ENCODE peak calls at places on chromosomes 3 and 15, in six cellular contexts. P is GM12878, H is GM12865, F is pancreas, R is thyroid gland, G is HFF-Myc. Q is an unnamed sample.

GRCh38 chr3:113251817-113252216 is 40.5 kb downstream of the BOC start:
- DNase-seq in F (no peak), R (no peak), G (no peak), P (no peak), H (no peak), Q (no peak)

GRCh38 chr15:88331291-88331690 is 74.8 kb upstream of the NTRK3 start:
- DNase-seq in G (peak; percentile 5), F (no peak), P (no peak), R (peak; percentile 9), H (peak; percentile 72), Q (peak; percentile 63)

GRCh38 chr3:120615863-120616599 is 19.9 kb downstream of the NDUFB4 start:
- DNase-seq in G (peak; percentile 45), F (no peak), H (no peak), P (no peak), R (no peak), Q (no peak)

GRCh38 chr3:32018723-32019564 is 37.4 kb downstream of the ZNF860 start:
- DNase-seq in F (no peak), H (peak; percentile 36), P (no peak), G (no peak), R (no peak), Q (peak; percentile 42)

GRCh38 chr3:56645407-56645806 is 37.7 kb downstream of the TASOR start:
- DNase-seq in G (no peak), F (no peak), H (no peak), P (no peak), R (no peak), Q (no peak)

GRCh38 chr15:38226867-38227266 is 25.8 kb upstream of the SPRED1 start:
- DNase-seq in F (peak; percentile 46), G (no peak), P (no peak), H (no peak), R (peak; percentile 61), Q (no peak)

GRCh38 chr15:39646425-39646824 is 65.5 kb downstream of the THBS1 start:
- DNase-seq in G (no peak), H (no peak), F (no peak), R (no peak), P (no peak), Q (no peak)

GRCh38 chr3:194522579-194523046 is 35.8 kb upstream of the ATP13A3 start:
- DNase-seq in P (no peak), G (no peak), R (no peak), H (no peak), F (no peak), Q (no peak)

GRCh38 chr15:70236306-70237103 is 138.8 kb upstream of the TLE3 start:
- DNase-seq in P (no peak), H (no peak), G (peak; percentile 58), F (no peak), R (no peak), Q (no peak)

GRCh38 chr3:72818092-72818721 is 30.0 kb downstream of the SHQ1 start:
- DNase-seq in H (peak; percentile 17), F (no peak), G (no peak), R (no peak), P (no peak), Q (no peak)

GRCh38 chr15:89954541-89954940 is 41.8 kb upstream of the ARPIN start:
- DNase-seq in P (no peak), H (no peak), F (no peak), G (no peak), R (no peak), Q (no peak)

GRCh38 chr15:89963301-89964288 is 37.5 kb upstream of the ZNF710 start:
- DNase-seq in G (no peak), R (no peak), P (no peak), H (no peak), F (no peak), Q (no peak)

DNA sequence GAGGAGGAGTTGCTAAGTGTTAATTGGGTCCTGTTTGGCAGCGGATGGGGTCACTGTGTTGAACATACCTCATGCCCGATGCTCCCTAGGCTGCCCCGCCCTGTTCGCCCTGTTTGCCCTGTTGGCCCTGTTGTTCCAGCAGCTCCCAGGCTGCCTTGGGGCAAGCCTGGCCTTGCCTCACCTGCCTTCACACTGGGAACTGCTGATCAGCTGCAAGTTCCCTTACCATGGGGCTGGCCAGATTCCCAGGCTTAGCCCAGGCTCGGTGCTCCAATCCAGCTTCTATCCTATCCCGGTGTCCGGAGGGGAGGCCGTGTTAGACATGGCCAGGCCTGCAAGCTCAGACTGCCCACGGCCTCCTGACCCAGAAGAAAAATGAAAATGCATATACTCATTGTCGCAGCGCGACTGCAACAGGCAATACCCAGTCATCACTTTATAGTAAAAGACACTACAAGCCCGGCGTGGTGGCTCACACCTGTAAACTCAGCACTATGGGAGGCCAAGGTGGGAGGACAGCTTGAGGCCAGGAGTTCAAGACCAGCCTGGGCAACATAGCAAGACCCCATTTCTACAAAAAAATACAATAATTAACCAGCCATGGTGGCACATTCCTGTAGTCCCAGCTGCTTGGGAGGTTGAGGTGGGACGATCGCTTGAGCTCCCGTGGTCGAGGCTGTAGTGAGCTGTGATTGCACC is 42.9 kb upstream of the ZNF710 start:
- DNase-seq in H (no peak), F (peak; percentile 86), R (no peak), G (no peak), P (no peak), Q (no peak)
- TF ChIP-seq CTCF in H (no peak), F (no peak), R (no peak), G (no peak), P (no peak), Q (no peak)

GRCh38 chr3:185151959-185152432 is 864 bp downstream of the C3orf70 start:
- DNase-seq in H (no peak), G (no peak), P (no peak), R (no peak), F (no peak), Q (no peak)

GRCh38 chr3:185152433-185153169 is at the start of gene C3orf70:
- DNase-seq in R (peak; percentile 37), F (peak; percentile 20), G (no peak), P (no peak), H (peak; percentile 43), Q (peak; percentile 50)

GRCh38 chr3:185155678-185156077 is 2.8 kb upstream of the C3orf70 start:
- DNase-seq in G (no peak), F (no peak), P (no peak), H (no peak), R (no peak), Q (no peak)

GRCh38 chr3:185153170-185153733 is 392 bp upstream of the C3orf70 start:
- DNase-seq in R (no peak), F (no peak), H (no peak), G (no peak), P (no peak), Q (peak; percentile 11)

GRCh38 chr3:185153861-185154629 is 1.2 kb upstream of the C3orf70 start:
- DNase-seq in F (no peak), P (no peak), R (no peak), H (no peak), G (no peak), Q (no peak)
- TF ChIP-seq CTCF in F (no peak), P (no peak), R (no peak), H (no peak), G (no peak), Q (no peak)

GRCh38 chr15:47541587-47541986 is 175.7 kb upstream of the SEMA6D start:
- DNase-seq in H (no peak), F (no peak), R (no peak), P (no peak), G (no peak), Q (no peak)
- TF ChIP-seq CTCF in H (no peak), F (no peak), R (no peak), P (no peak), G (no peak), Q (no peak)

GRCh38 chr3:61173685-61174084 is 77.6 kb downstream of the FHIT start:
- DNase-seq in G (no peak), F (no peak), P (no peak), R (no peak), H (no peak), Q (no peak)

GRCh38 chr3:61168286-61168685 is 83.0 kb downstream of the FHIT start:
- DNase-seq in H (no peak), P (no peak), F (no peak), G (no peak), R (no peak), Q (no peak)

GRCh38 chr3:61169621-61170251 is 81.5 kb downstream of the FHIT start:
- DNase-seq in F (no peak), H (no peak), R (no peak), P (no peak), G (no peak), Q (no peak)

GRCh38 chr3:61177450-61177849 is 73.8 kb downstream of the FHIT start:
- DNase-seq in H (no peak), F (no peak), G (no peak), R (no peak), P (no peak), Q (no peak)

DNA sequence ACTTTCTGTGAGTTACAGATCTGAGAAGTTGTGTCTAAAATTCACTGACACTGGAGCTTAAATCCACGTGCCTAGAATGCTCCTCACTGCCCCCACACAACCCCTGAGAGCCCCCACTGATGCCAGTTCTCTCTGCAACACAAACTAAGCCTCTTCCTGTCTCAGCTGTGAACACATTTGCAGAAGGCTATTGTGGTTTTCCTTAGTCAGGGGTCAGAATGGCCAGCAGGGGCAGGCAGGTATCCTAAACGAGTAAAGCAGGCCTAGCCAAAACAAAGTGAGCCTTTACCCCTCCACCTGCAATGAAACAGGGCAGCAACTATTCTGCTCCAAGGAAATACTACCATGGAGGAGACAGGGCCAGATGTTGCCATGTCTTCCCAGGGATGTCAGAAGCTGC is 78.6 kb downstream of the FHIT start:
- DNase-seq in G (no peak), F (no peak), P (no peak), H (peak; percentile 10), R (no peak), Q (peak; percentile 22)
- TF ChIP-seq CTCF in G (no peak), F (no peak), P (peak; percentile 18), H (no peak), R (no peak), Q (peak; percentile 31)

DNA sequence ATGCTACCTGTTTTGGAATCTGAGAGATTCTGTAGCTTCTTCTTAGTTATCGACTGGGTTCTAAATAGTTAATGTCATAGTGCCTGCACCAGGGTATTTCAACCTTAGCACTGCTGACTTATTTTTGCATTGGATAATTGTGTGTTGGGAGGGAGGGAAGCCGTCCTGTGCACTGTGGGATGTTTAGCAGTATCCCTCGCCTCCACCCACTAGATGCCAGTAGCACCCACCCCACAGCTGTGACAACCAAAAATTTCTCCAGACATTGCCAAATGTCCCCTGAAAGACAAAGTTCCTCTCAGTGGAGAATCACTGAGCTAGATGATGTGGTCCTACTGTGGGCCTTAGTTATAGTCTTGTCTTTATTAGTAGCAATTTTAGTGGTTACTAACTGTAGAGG is 88.3 kb downstream of the TGFBR2 start:
- DNase-seq in P (no peak), F (no peak), R (no peak), G (no peak), H (no peak), Q (no peak)
- TF ChIP-seq CTCF in P (no peak), F (no peak), R (no peak), G (no peak), H (no peak), Q (no peak)

GRCh38 chr3:141106842-141107241 is 55.7 kb downstream of the SPSB4 start:
- DNase-seq in F (no peak), P (no peak), R (no peak), G (no peak), H (no peak), Q (no peak)

GRCh38 chr3:141110322-141110721 is 59.2 kb downstream of the SPSB4 start:
- DNase-seq in F (no peak), H (no peak), G (no peak), R (no peak), P (no peak), Q (no peak)

GRCh38 chr3:141108002-141108401 is 56.9 kb downstream of the SPSB4 start:
- DNase-seq in F (no peak), P (no peak), G (no peak), R (no peak), H (no peak), Q (no peak)

GRCh38 chr3:141111364-141112150 is 60.4 kb downstream of the SPSB4 start:
- DNase-seq in P (no peak), F (no peak), H (no peak), R (no peak), G (no peak), Q (no peak)

GRCh38 chr3:141109761-141110160 is 58.6 kb downstream of the SPSB4 start:
- DNase-seq in R (no peak), F (no peak), H (no peak), P (no peak), G (no peak), Q (no peak)
- TF ChIP-seq CTCF in R (no peak), F (no peak), H (no peak), P (no peak), G (no peak), Q (no peak)

Q was measured in GM10248.